ENCODE peak calls at places on chromosomes 7 and 10, in five cellular contexts. T is GM23248, Z is PC-3, B is PC-9, N is K562. H is an unnamed sample.

GRCh38 chr7:136009488-136010079 is 32.4 kb upstream of the MTPN start:
- DNase-seq in B (peak; percentile 55), Z (peak; percentile 76), T (peak; percentile 74), N (peak; percentile 79), H (no peak)

GRCh38 chr7:76303829-76304505 is 1.5 kb downstream of the HSPB1 start:
- DNase-seq in Z (peak; percentile 66), N (no peak), B (peak; percentile 59), T (peak; percentile 83), H (peak; percentile 66)

GRCh38 chr7:134513169-134513752 is 14.1 kb upstream of the AKR1B10 start:
- DNase-seq in N (peak; percentile 58), Z (peak; percentile 79), T (peak; percentile 81), B (peak; percentile 80), H (peak; percentile 26)

GRCh38 chr10:114282526-114282925 is 43.5 kb downstream of the VWA2 start:
- DNase-seq in T (no peak), B (no peak), Z (no peak), N (no peak), H (no peak)

GRCh38 chr10:2619927-2620326 is 447.4 kb upstream of the PFKP start:
- DNase-seq in N (no peak), Z (no peak), T (no peak), B (no peak), H (no peak)

GRCh38 chr10:17086865-17087264 is 42.7 kb downstream of the CUBN start:
- DNase-seq in Z (no peak), B (no peak), T (no peak), N (no peak), H (no peak)

GRCh38 chr10:68800196-68800595 is 27.1 kb upstream of the STOX1 start:
- DNase-seq in T (no peak), N (no peak), B (no peak), Z (no peak), H (no peak)

GRCh38 chr10:78199759-78200158 is 166.1 kb downstream of the RPS24 start:
- DNase-seq in T (no peak), N (no peak), B (no peak), Z (no peak), H (no peak)

GRCh38 chr7:22651534-22652243 is 75.3 kb upstream of the IL6 start:
- DNase-seq in T (peak; percentile 68), B (no peak), Z (peak; percentile 74), N (no peak), H (no peak)

GRCh38 chr7:140525741-140526140 is 46.4 kb upstream of the MKRN1 start:
- DNase-seq in N (peak; percentile 56), Z (peak; percentile 83), B (peak; percentile 65), T (peak; percentile 60), H (peak; percentile 32)

DNA sequence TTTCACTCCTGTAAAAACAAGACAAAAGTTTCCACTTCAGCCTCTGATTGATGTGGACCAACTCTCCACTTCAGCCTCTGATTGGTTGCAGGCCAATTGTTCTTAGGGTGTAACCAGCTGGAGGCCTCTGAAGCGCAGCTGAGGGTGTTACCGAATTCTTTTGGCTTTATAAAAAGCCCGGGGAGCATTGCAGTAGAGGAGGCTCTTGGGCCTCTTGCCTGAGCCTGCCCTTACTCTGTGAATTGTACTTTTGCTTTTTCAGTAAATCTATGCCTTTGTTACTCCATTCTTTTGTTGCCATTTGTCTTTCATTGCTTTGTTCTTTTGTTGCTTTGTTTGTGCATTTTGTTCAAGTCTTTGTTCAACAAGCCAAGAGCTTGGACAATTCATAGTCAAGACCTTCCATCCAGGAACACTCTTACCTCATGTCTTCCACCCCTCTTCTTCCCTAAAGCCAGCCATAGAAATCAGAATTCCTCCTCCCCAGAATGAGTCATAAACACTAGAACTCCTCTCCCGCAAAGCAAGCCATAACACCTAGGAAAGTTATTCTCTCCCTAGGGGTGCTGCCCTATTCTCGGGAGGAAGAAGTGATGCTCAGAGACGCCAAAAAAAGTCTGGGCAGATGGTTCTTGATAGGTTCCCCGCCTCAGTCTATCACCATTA is 53.5 kb upstream of the ARMC3 start:
- DNase-seq in T (no peak), Z (no peak), B (no peak), N (no peak), H (no peak)
- H2AFZ ChIP-seq in T (no peak overlapping the region), Z (no peak overlapping the region), B (no peak overlapping the region), N (no peak overlapping the region), H (no peak overlapping the region)

DNA sequence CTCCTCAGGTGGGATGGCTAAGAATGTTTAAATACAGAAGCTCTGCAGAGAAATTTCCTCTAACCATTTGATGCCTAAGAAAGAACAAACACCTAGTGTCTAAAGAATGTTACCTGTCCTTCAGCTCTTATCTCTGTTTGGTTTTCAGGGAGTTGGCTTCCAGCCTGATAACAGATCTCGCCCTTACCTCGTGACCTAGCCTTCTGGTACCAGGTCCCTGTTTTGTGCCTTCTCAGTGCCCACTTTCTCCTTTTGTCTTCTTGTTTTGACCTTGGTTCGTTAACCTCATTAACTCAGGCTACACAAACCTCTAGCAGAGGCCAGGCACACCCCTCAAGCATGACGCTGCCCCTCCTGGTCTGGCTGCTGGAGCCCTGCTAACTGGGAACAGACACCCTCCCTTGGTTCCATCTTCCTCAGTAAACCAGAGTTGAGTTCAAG is 16.1 kb upstream of the RAB11FIP2 start:
- DNase-seq in N (no peak), B (no peak), T (no peak), Z (no peak), H (no peak)
- H2AFZ ChIP-seq in N (no peak overlapping the region), B (no peak overlapping the region), T (no peak overlapping the region), Z (no peak overlapping the region), H (no peak overlapping the region)

GRCh38 chr7:47826754-47827153 is 121.5 kb downstream of the PKD1L1 start:
- DNase-seq in Z (no peak), N (no peak), T (no peak), B (no peak), H (no peak)

GRCh38 chr7:47832105-47832715 is 116.1 kb downstream of the PKD1L1 start:
- DNase-seq in T (no peak), N (no peak), B (no peak), Z (no peak), H (no peak)

GRCh38 chr7:47830015-47830414 is 118.3 kb downstream of the PKD1L1 start:
- DNase-seq in T (no peak), Z (no peak), N (no peak), B (no peak), H (no peak)

GRCh38 chr7:47827886-47828285 is 120.4 kb downstream of the PKD1L1 start:
- DNase-seq in B (no peak), N (no peak), Z (no peak), T (no peak), H (no peak)

DNA sequence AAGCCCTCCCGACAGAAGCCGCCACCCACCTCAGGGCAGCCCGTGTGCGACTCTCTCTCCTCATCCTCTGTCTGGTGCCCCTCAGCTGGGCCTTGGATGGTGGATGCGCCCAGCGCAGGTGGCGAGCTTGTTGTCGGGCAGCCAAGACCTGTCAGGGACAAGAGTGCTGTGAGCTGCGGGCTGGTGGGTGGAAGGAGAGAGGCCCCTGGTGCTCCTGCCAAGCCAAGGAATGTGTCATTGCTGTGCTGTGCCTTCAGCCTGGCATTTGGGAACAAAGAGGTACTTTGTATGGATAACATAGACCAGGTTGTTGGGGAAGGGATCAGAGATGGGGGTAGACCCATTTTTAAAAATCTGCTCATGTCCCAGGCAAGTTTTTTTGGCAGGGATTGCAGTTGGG is 120.9 kb downstream of the PKD1L1 start:
- DNase-seq in T (no peak), N (no peak), Z (peak; percentile 41), B (no peak), H (no peak)
- H2AFZ ChIP-seq in T (no peak overlapping the region), N (no peak overlapping the region), Z (no peak overlapping the region), B (no peak overlapping the region), H (no peak overlapping the region)

GRCh38 chr7:144584741-144585140 is 181.2 kb upstream of the NOBOX start:
- DNase-seq in Z (no peak), B (no peak), N (no peak), T (no peak), H (no peak)

GRCh38 chr7:144587701-144588100 is 184.2 kb upstream of the NOBOX start:
- DNase-seq in T (no peak), Z (no peak), N (no peak), B (no peak), H (no peak)

GRCh38 chr7:144588535-144588934 is 185.0 kb upstream of the NOBOX start:
- DNase-seq in N (no peak), B (no peak), T (no peak), Z (no peak), H (no peak)
- H2AFZ ChIP-seq in N (no peak overlapping the region), B (no peak overlapping the region), T (no peak overlapping the region), Z (no peak overlapping the region), H (no peak overlapping the region)

H was measured in DND-41.